ENCODE peak calls at places on chromosomes 13 and 19, in nine cellular contexts. U is fibroblast of lung, D is mammary epithelial cell, F is osteoblast, V is OCI-LY7, L is neural progenitor cell, E is GM12878, Y is IMR-90, P is MM.1S. W is an unnamed sample.

GRCh38 chr19:52170863-52171320 is 529 bp downstream of the ZNF836 start:
- DNase-seq in E (no peak), Y (no peak), F (peak; percentile 75), U (no peak), P (no peak), L (peak; percentile 57), V (no peak), D (no peak), W (no peak)

GRCh38 chr19:50514346-50515167 is 844 bp upstream of the ASPDH start:
- DNase-seq in P (no peak), V (no peak), U (no peak), E (no peak), Y (no peak), F (peak; percentile 88), L (peak; percentile 38), D (no peak), W (no peak)

GRCh38 chr13:65943711-65944110 is 1286.4 kb downstream of the PCDH9 start:
- DNase-seq in F (no peak), Y (no peak), E (no peak), U (peak; percentile 56), D (no peak), P (no peak), V (no peak), L (no peak), W (no peak)

GRCh38 chr19:9323557-9323918 is 441 bp upstream of the ZNF559 start:
- DNase-seq in P (peak; percentile 86), V (peak; percentile 91), E (peak; percentile 32), U (peak; percentile 86), D (peak; percentile 69), L (no peak), F (peak; percentile 70), Y (peak; percentile 75), W (peak; percentile 64)

GRCh38 chr13:71935166-71935840 is 68.3 kb upstream of the DACH1 start:
- DNase-seq in U (peak; percentile 45), E (no peak), F (no peak), P (no peak), V (no peak), L (no peak), D (peak; percentile 78), Y (no peak), W (no peak)

GRCh38 chr13:20197361-20197834 is 4.7 kb upstream of the GJB2 start:
- DNase-seq in F (peak; percentile 86), E (no peak), U (peak; percentile 43), P (peak; percentile 42), D (peak; percentile 67), Y (peak; percentile 56), L (peak; percentile 65), V (peak; percentile 49), W (peak; percentile 65)

GRCh38 chr19:49057636-49058234 is at the start of gene CGB7:
- DNase-seq in L (peak; percentile 87), F (peak; percentile 98), D (peak; percentile 69), Y (peak; percentile 35), E (no peak), P (no peak), V (no peak), U (peak; percentile 62), W (peak; percentile 81)

GRCh38 chr13:51684076-51684475 is 99.8 kb downstream of the WDFY2 start:
- DNase-seq in D (no peak), Y (peak; percentile 49), L (no peak), U (peak; percentile 68), V (no peak), P (no peak), F (peak; percentile 32), E (no peak), W (no peak)

GRCh38 chr19:29545866-29546582 is 20.2 kb downstream of the VSTM2B start:
- DNase-seq in P (no peak), L (no peak), F (peak; percentile 72), E (no peak), D (no peak), U (no peak), V (no peak), Y (no peak), W (no peak)

GRCh38 chr13:43848250-43848649 is 31.3 kb downstream of the CCDC122 start:
- DNase-seq in U (peak; percentile 85), E (no peak), F (peak; percentile 47), V (no peak), D (peak; percentile 65), P (no peak), L (no peak), Y (peak; percentile 71), W (peak; percentile 40)

GRCh38 chr13:99312493-99312883 is 5.3 kb upstream of the GPR183 start:
- DNase-seq in D (no peak), U (peak; percentile 92), V (no peak), Y (peak; percentile 39), P (no peak), L (no peak), E (no peak), F (peak; percentile 70), W (no peak)

GRCh38 chr13:111904701-111905608 is 162.0 kb upstream of the SOX1 start:
- DNase-seq in F (no peak), V (no peak), U (no peak), Y (no peak), L (no peak), E (no peak), D (no peak), P (no peak), W (no peak)

GRCh38 chr19:22422220-22422619 is at the start of gene ZNF98:
- DNase-seq in L (no peak), E (no peak), V (no peak), F (no peak), P (no peak), Y (no peak), U (no peak), D (no peak), W (no peak)

GRCh38 chr13:21079761-21080730 is 18.7 kb upstream of the LATS2 start:
- DNase-seq in U (peak; percentile 96), L (no peak), V (no peak), D (peak; percentile 64), E (no peak), P (no peak), Y (peak; percentile 93), F (peak; percentile 87), W (peak; percentile 94)

GRCh38 chr13:85419611-85420010 is 379.6 kb downstream of the SLITRK6 start:
- DNase-seq in U (no peak), V (no peak), D (peak; percentile 62), Y (no peak), L (no peak), E (no peak), P (no peak), F (no peak), W (no peak)

GRCh38 chr19:15498910-15499309 is 9.4 kb upstream of the CYP4F22 start:
- DNase-seq in L (no peak), D (no peak), P (no peak), F (no peak), E (no peak), Y (no peak), V (no peak), U (no peak), W (no peak)

GRCh38 chr19:43105496-43105895 is 23.0 kb upstream of the PSG2 start:
- DNase-seq in F (no peak), L (no peak), V (no peak), E (no peak), P (no peak), D (no peak), U (peak; percentile 34), Y (peak; percentile 44), W (no peak)

GRCh38 chr13:108733141-108733540 is 103.7 kb downstream of the MYO16 start:
- DNase-seq in P (no peak), U (no peak), F (no peak), D (no peak), L (no peak), Y (no peak), E (no peak), V (no peak), W (no peak)

GRCh38 chr19:2290441-2291184 is 8.6 kb upstream of the PEAK3 start:
- DNase-seq in D (peak; percentile 35), E (no peak), Y (no peak), L (peak; percentile 50), U (no peak), V (no peak), P (no peak), F (peak; percentile 57), W (no peak)
- H2AFZ ChIP-seq in D (peak overlapping the region; percentile 74), E (peak overlapping the region; percentile 72), Y (peak overlapping the region; percentile 43), L (no peak overlapping the region), U (no peak overlapping the region), V (peak overlapping the region; percentile 69), P (peak overlapping the region; percentile 15), F (no peak overlapping the region), W (no peak overlapping the region)

DNA sequence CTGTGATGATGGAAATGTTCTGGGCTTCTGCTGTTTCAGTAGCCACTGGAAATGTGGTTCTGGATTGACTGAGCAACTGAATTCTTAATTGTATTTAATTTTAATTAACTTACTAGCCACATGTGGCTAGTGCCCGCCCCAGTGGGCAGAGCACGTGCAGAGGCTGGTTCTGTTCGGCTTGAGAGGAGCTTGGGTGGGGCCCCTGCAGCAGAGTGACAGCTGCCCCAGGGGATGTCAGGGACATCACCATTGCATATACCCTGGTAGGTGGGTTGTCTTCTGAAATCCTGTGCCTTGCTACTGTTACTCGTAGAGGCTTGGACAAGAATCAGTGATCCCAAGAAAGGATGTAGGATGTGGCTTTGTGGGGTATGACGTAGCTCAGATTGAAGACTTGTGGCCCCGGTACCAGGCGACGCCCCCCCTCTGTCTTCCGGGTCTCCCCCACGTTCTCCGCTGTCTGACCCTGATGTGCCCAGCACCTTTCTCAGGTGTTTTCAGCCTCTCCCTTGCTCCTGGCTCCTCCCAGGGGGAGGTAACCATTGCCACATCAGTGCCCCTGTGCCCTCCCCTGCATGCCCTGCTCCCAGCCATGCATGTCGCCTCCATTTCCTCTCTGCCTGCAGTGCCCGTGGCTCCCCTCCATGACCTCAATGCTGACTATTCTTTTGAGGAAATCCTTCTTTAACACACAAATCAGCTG is 102.6 kb upstream of the RNF113B start:
- DNase-seq in V (peak; percentile 46), E (peak; percentile 41), F (no peak), U (no peak), Y (no peak), L (no peak), D (no peak), P (no peak), W (no peak)
- H3K4me3 ChIP-seq in V (no peak overlapping the region), E (no peak overlapping the region), F (no peak overlapping the region), U (no peak overlapping the region), Y (no peak overlapping the region), L (no peak overlapping the region), D (no peak overlapping the region), P (no peak overlapping the region), W (no peak overlapping the region)

DNA sequence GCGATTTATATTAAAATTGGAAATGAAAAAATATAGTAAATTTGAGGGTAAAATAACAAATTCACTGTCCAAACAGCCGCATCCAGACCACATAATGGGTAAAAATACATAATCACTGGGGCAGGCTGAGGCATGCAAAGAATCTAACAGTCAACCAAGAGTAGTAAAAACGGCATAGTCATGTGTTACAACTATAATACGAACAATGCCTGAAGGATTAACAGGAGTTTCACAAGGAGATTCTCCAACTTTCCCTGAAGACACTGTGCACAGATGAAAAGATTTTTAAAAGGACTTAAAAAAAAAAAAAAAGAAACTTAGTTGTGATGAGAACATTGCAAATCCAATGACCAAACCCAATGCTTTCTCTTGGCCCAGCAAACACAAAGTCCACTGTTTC is 20.4 kb upstream of the ATXN8OS start:
- DNase-seq in P (no peak), D (peak; percentile 8), L (no peak), V (no peak), U (no peak), Y (no peak), E (no peak), F (no peak), W (no peak)
- H2AFZ ChIP-seq in P (no peak overlapping the region), D (peak overlapping the region; percentile 56), L (peak overlapping the region; percentile 7), V (no peak overlapping the region), U (no peak overlapping the region), Y (no peak overlapping the region), E (no peak overlapping the region), F (no peak overlapping the region), W (no peak overlapping the region)

GRCh38 chr13:100753391-100753790 is 78.8 kb upstream of the TMTC4 start:
- DNase-seq in D (no peak), E (no peak), V (no peak), Y (no peak), F (no peak), U (no peak), P (peak; percentile 54), L (no peak), W (no peak)

GRCh38 chr13:100751826-100752225 is 77.2 kb upstream of the TMTC4 start:
- DNase-seq in Y (no peak), P (no peak), L (no peak), U (no peak), F (no peak), V (no peak), E (no peak), D (no peak), W (no peak)
- H3K4me3 ChIP-seq in Y (no peak overlapping the region), P (no peak overlapping the region), L (no peak overlapping the region), U (no peak overlapping the region), F (no peak overlapping the region), V (no peak overlapping the region), E (no peak overlapping the region), D (no peak overlapping the region), W (no peak overlapping the region)

W was measured in PC-9.